ENCODE peak calls at places on chromosomes 12 and 14, in nine cellular contexts. W is substantia nigra, H is AG04450, K is cardiac muscle cell, L is activated T-cell treated with anti-CD3 and anti-CD28 coated beads for 4 hours, B is GM04503, F is iPS-NIHi11, A is activated T-helper 1 cell treated with Interleukin-2 at 50 U/mL for 16 hours, S is PC-9. J is an unnamed sample.

GRCh38 chr12:52552055-52552454 is 890 bp downstream of the KRT71 start:
- DNase-seq in A (no peak), F (no peak), S (peak; percentile 29), K (no peak), H (no peak), L (no peak), B (no peak), W (peak; percentile 32), J (no peak)

GRCh38 chr12:44379827-44380226 is 496.3 kb downstream of the NELL2 start:
- DNase-seq in F (peak; percentile 26), K (no peak), L (no peak), H (no peak), S (no peak), B (no peak), A (no peak), W (no peak), J (no peak)

GRCh38 chr14:103127861-103128598 is 4.8 kb downstream of the TNFAIP2 start:
- DNase-seq in F (no peak), A (no peak), S (peak; percentile 94), H (no peak), K (no peak), B (no peak), L (no peak), W (no peak), J (no peak)

GRCh38 chr12:92539966-92540791 is 162.6 kb upstream of the PLEKHG7 start:
- DNase-seq in K (no peak), S (no peak), L (no peak), W (peak; percentile 30), H (no peak), B (no peak), A (no peak), F (peak; percentile 17), J (no peak)

GRCh38 chr12:102961488-102961801 is 4.0 kb downstream of the ASCL1 start:
- DNase-seq in L (no peak), B (no peak), K (no peak), W (no peak), A (no peak), H (no peak), S (no peak), F (no peak), J (no peak)

GRCh38 chr12:96249196-96250118 is 55.3 kb downstream of the ELK3 start:
- DNase-seq in L (no peak), B (no peak), S (no peak), W (peak; percentile 71), F (no peak), K (peak; percentile 77), A (no peak), H (no peak), J (no peak)

GRCh38 chr12:121917950-121918678 is at the start of gene CFAP251:
- DNase-seq in S (peak; percentile 77), F (peak; percentile 99), L (peak; percentile 94), B (peak; percentile 31), K (peak; percentile 78), H (no peak), A (peak; percentile 93), W (peak; percentile 97), J (peak; percentile 85)

GRCh38 chr12:72267974-72268373 is 4.2 kb upstream of the TRHDE start:
- DNase-seq in B (no peak), A (no peak), L (no peak), W (no peak), S (no peak), F (no peak), H (no peak), K (no peak), J (peak; percentile 53)

GRCh38 chr12:57334219-57334618 is 83.2 kb upstream of the STAC3 start:
- DNase-seq in W (no peak), F (no peak), H (no peak), L (no peak), B (no peak), A (no peak), S (no peak), K (no peak), J (no peak)

J was measured in EH.